ENCODE peak calls at places on chromosomes 13 and 19, in six cellular contexts. X, J, W, O, C and Y are unnamed samples.

GRCh38 chr13:100904293-100904976 is 229.8 kb upstream of the TMTC4 start:
- DNase-seq in C (no peak), W (no peak), X (no peak), O (no peak), J (no peak), Y (no peak)

GRCh38 chr13:101795025-101795424 is 342.6 kb downstream of the ITGBL1 start:
- DNase-seq in J (no peak), W (no peak), C (peak), O (no peak), X (no peak), Y (no peak)

GRCh38 chr19:49858591-49858985 is 7.6 kb downstream of the PTOV1 start:
- DNase-seq in W (no peak), X (no peak), O (no peak), J (no peak), C (no peak), Y (no peak)

GRCh38 chr13:95623141-95623540 is 21.4 kb downstream of the DZIP1 start:
- DNase-seq in O (no peak), J (no peak), C (no peak), X (no peak), W (no peak), Y (no peak)

GRCh38 chr13:46637213-46637612 is 84.2 kb downstream of the LRCH1 start:
- DNase-seq in W (no peak), C (no peak), O (no peak), J (no peak), X (no peak), Y (no peak)

GRCh38 chr19:36209372-36209771 is 5.1 kb downstream of the ZNF565 start:
- DNase-seq in J (no peak), W (no peak), O (no peak), C (no peak), X (no peak), Y (no peak)

GRCh38 chr19:3065675-3066357 is 3.5 kb upstream of the TLE5 start:
- DNase-seq in C (no peak), J (peak), X (no peak), W (no peak), O (no peak), Y (no peak)

GRCh38 chr13:73064991-73065390 is 6.2 kb downstream of the KLF5 start:
- DNase-seq in C (no peak), X (no peak), O (no peak), J (no peak), W (no peak), Y (peak)

GRCh38 chr13:78777973-78778372 is 119.0 kb upstream of the OBI1 start:
- DNase-seq in O (no peak), X (no peak), W (peak), J (no peak), C (no peak), Y (no peak)

GRCh38 chr19:10417598-10418280 is 2.6 kb upstream of the PDE4A start:
- DNase-seq in O (no peak), C (no peak), J (no peak), X (no peak), W (peak), Y (no peak)

GRCh38 chr19:1747285-1748114 is 5.8 kb upstream of the ONECUT3 start:
- DNase-seq in O (peak), C (peak), W (no peak), X (peak), J (peak), Y (peak)

GRCh38 chr19:6126335-6126974 is 9.0 kb upstream of the ACSBG2 start:
- DNase-seq in X (peak), C (peak), J (peak), O (peak), W (peak), Y (peak)

GRCh38 chr19:35992902-35993765 is 1.9 kb upstream of the SDHAF1 start:
- DNase-seq in X (no peak), C (no peak), J (no peak), W (no peak), O (no peak), Y (no peak)

GRCh38 chr19:8866344-8866743 is 34.2 kb downstream of the MBD3L1 start:
- DNase-seq in C (no peak), X (no peak), W (no peak), O (no peak), J (no peak), Y (no peak)

GRCh38 chr13:26051231-26052135 is at the start of gene SHISA2:
- DNase-seq in O (no peak), W (peak), X (no peak), C (peak), J (peak), Y (peak)

GRCh38 chr13:72716776-72717175 is 10.7 kb downstream of the MZT1 start:
- DNase-seq in C (no peak), W (no peak), X (peak), O (no peak), J (no peak), Y (peak)

GRCh38 chr13:23558675-23559536 is 11.3 kb upstream of the TNFRSF19 start:
- DNase-seq in O (no peak), C (peak), J (no peak), W (peak), X (peak), Y (peak)

GRCh38 chr13:22662771-22663170 is 518.0 kb upstream of the SGCG start:
- DNase-seq in X (no peak), O (no peak), C (no peak), W (no peak), J (no peak), Y (no peak)

GRCh38 chr19:38433268-38433733 is at the start of gene RYR1:
- DNase-seq in W (peak), J (peak), C (no peak), O (no peak), X (peak), Y (no peak)

GRCh38 chr19:43430142-43430710 is 15.5 kb downstream of the TEX101 start:
- DNase-seq in X (no peak), W (no peak), C (peak), O (no peak), J (no peak), Y (peak)

GRCh38 chr19:40411125-40411842 is 1.9 kb downstream of the PRX start:
- DNase-seq in X (no peak), J (no peak), C (no peak), W (no peak), O (no peak), Y (no peak)

GRCh38 chr19:29260477-29261317 is 47.7 kb upstream of the UQCRFS1 start:
- DNase-seq in W (peak), J (peak), O (peak), C (peak), X (no peak), Y (peak)

GRCh38 chr19:30719991-30720329 is 347.8 kb downstream of the ZNF536 start:
- DNase-seq in C (no peak), W (peak), O (no peak), X (no peak), J (no peak), Y (peak)

GRCh38 chr13:26589754-26590153 is 32.3 kb downstream of the WASF3 start:
- DNase-seq in C (peak), J (no peak), W (no peak), O (no peak), X (peak), Y (peak)

GRCh38 chr13:96475103-96475502 is 385.2 kb downstream of the HS6ST3 start:
- DNase-seq in X (no peak), O (no peak), W (no peak), J (no peak), C (no peak), Y (no peak)

GRCh38 chr13:43874512-43875092 is 4.9 kb downstream of the CCDC122 start:
- DNase-seq in W (peak), C (peak), X (no peak), J (peak), O (no peak), Y (peak)

GRCh38 chr19:40689339-40690049 is 957 bp downstream of the NUMBL start:
- DNase-seq in X (peak), J (no peak), O (no peak), C (peak), W (peak), Y (peak)

GRCh38 chr19:670609-671075 is 5.5 kb upstream of the FSTL3 start:
- DNase-seq in C (no peak), O (no peak), W (no peak), J (no peak), X (no peak), Y (no peak)

GRCh38 chr13:90800082-90800746 is 547.3 kb upstream of the MIR17HG start:
- DNase-seq in C (no peak), O (no peak), X (no peak), W (peak), J (no peak), Y (peak)

GRCh38 chr19:41174297-41174928 is 18.6 kb upstream of the CYP2S1 start:
- DNase-seq in C (no peak), W (no peak), O (no peak), X (no peak), J (no peak), Y (no peak)

GRCh38 chr19:19239675-19240074 is 27.9 kb downstream of the NCAN start:
- DNase-seq in C (no peak), J (no peak), W (no peak), X (no peak), O (no peak), Y (no peak)
- TF ChIP-seq CTCF in C (no peak), J (no peak), W (no peak), X (no peak), O (no peak), Y (no peak)

GRCh38 chr13:113746671-113747070 is 12.4 kb upstream of the TMEM255B start:
- DNase-seq in W (no peak), C (no peak), J (no peak), O (no peak), X (no peak), Y (no peak)
- TF ChIP-seq CTCF in W (no peak), C (no peak), J (no peak), O (no peak), X (no peak), Y (no peak)

GRCh38 chr19:13032837-13033236 is 37.6 kb downstream of the NFIX start:
- DNase-seq in X (no peak), W (no peak), O (no peak), J (no peak), C (no peak), Y (no peak)

GRCh38 chr19:13034636-13035035 is 39.4 kb downstream of the NFIX start:
- DNase-seq in J (no peak), C (peak), X (no peak), W (no peak), O (no peak), Y (no peak)

GRCh38 chr19:13033819-13034611 is 38.7 kb downstream of the NFIX start:
- DNase-seq in X (no peak), C (peak), O (no peak), W (peak), J (peak), Y (peak)

GRCh38 chr19:13031917-13032623 is 36.8 kb downstream of the NFIX start:
- DNase-seq in O (no peak), C (peak), X (no peak), J (no peak), W (no peak), Y (peak)

GRCh38 chr19:13033244-13033643 is 38.0 kb downstream of the NFIX start:
- DNase-seq in X (no peak), O (no peak), J (no peak), C (no peak), W (no peak), Y (no peak)
- TF ChIP-seq CTCF in X (peak), O (no peak), J (no peak), C (peak), W (peak), Y (no peak)

GRCh38 chr13:108006619-108007018 is 208.7 kb downstream of the LIG4 start:
- DNase-seq in C (no peak), W (no peak), X (no peak), J (no peak), O (no peak), Y (no peak)
- TF ChIP-seq CTCF in C (no peak), W (no peak), X (no peak), J (no peak), O (no peak), Y (no peak)

GRCh38 chr19:56837492-56837891 is 3.0 kb downstream of the PEG3 start:
- DNase-seq in C (no peak), J (no peak), X (peak), W (peak), O (no peak), Y (no peak)
- TF ChIP-seq CTCF in C (no peak), J (no peak), X (peak), W (peak), O (peak), Y (peak)

DNA sequence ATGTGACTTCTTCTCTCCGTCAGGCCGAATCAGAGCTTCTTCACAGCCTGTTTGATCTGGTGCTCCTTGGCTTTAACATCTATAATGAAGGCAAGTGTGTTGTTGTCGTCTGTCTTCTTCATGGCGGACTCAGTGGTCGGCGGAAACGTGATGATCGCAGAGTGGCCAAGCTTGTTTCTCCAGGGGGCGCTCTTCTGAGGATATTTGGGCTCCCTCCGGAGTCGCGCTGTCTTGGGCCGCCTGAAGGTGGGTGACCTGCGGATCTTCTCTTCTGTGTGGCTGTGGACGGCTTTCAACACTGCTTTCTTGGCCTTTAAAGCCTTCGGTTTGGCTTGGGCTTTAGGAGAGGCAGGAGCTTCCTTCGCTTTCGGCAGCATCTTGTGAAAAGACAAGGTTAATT is 9.8 kb downstream of the TPRX1 start:
- DNase-seq in O (no peak), C (no peak), J (no peak), X (no peak), W (no peak), Y (no peak)
- TF ChIP-seq CTCF in O (peak), C (no peak), J (no peak), X (peak), W (peak), Y (no peak)

GRCh38 chr19:58519087-58519354 is 589 bp downstream of the ZBTB45 start:
- DNase-seq in X (peak), J (peak), C (peak), W (peak), O (no peak), Y (peak)
- TF ChIP-seq CTCF in X (peak), J (peak), C (peak), W (no peak), O (peak), Y (peak)

DNA sequence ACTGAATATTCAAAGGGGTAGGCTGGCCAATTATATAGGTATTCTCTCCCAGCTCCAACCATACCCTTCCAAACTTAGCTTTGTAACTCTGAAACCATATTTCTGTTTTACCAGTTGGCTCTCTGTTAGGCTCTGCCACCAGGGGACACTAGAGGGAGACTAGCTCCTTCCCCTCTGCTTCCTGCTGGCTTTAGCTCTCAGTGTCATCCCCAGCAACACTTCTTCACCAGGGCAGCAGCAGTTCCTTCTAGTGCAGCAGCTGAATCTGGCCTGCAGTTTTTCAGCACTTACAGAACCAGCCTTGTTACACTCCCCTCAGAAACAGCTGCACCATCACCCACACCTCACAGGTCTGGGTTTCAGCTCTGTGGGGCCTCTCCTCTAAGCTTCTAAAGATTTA is 51.0 kb upstream of the DOCK9 start:
- DNase-seq in X (no peak), W (peak), C (no peak), O (no peak), J (no peak), Y (no peak)
- TF ChIP-seq CTCF in X (peak), W (peak), C (no peak), O (peak), J (peak), Y (peak)

GRCh38 chr13:28046981-28047380 is 53.4 kb downstream of the FLT3 start:
- DNase-seq in O (no peak), W (peak), C (no peak), J (no peak), X (peak), Y (no peak)

GRCh38 chr13:28044608-28045007 is 55.8 kb downstream of the FLT3 start:
- DNase-seq in J (no peak), O (no peak), X (peak), W (no peak), C (no peak), Y (no peak)

GRCh38 chr13:28043224-28043623 is 54.7 kb upstream of the URAD start:
- DNase-seq in J (no peak), O (no peak), C (no peak), X (no peak), W (no peak), Y (no peak)

GRCh38 chr13:28047784-28048388 is 52.5 kb downstream of the FLT3 start:
- DNase-seq in J (peak), W (no peak), C (no peak), X (peak), O (no peak), Y (no peak)

GRCh38 chr13:28045861-28046260 is 54.5 kb downstream of the FLT3 start:
- DNase-seq in O (no peak), W (no peak), J (no peak), C (no peak), X (no peak), Y (no peak)
- TF ChIP-seq CTCF in O (no peak), W (no peak), J (no peak), C (no peak), X (no peak), Y (no peak)